ENCODE peak calls at places on chromosomes 12 and 14, in nine cellular contexts. K is NCI-H460, A is B cell, L is NAMALWA, Q is endothelial cell, W is neural progenitor cell, H is nephron progenitor cell, X is NCI-H345, T is uterus. V is an unnamed sample.

GRCh38 chr14:68651652-68652432 is 141.0 kb downstream of the ZFP36L1 start:
- DNase-seq in K (no peak), A (no peak), L (no peak), Q (no peak), W (no peak), H (no peak), X (no peak), T (peak; percentile 81), V (no peak)

GRCh38 chr12:124636138-124636968 is 68.9 kb upstream of the NCOR2 start:
- DNase-seq in K (peak; percentile 80), A (no peak), L (peak; percentile 20), Q (no peak), W (no peak), H (no peak), X (no peak), T (peak; percentile 83), V (peak; percentile 89)

GRCh38 chr12:120019197-120019596 is 30.2 kb downstream of the BICDL1 start:
- DNase-seq in K (no peak), A (no peak), L (no peak), Q (no peak), W (no peak), H (no peak), X (no peak), T (no peak), V (no peak)

GRCh38 chr14:95774265-95775160 is 60.6 kb upstream of the TCL1A start:
- DNase-seq in K (peak; percentile 42), A (peak; percentile 62), L (peak; percentile 85), Q (peak; percentile 69), W (peak; percentile 61), H (peak; percentile 72), X (peak; percentile 58), T (peak; percentile 23), V (peak; percentile 52)

GRCh38 chr14:91127411-91127810 is 13.5 kb downstream of the DGLUCY start:
- DNase-seq in K (no peak), A (no peak), L (no peak), Q (no peak), W (no peak), H (no peak), X (peak; percentile 41), T (no peak), V (no peak)

GRCh38 chr12:53051058-53051880 is 1.4 kb downstream of the TNS2 start:
- DNase-seq in K (no peak), A (peak; percentile 3), L (peak; percentile 59), Q (no peak), W (no peak), H (peak; percentile 44), X (no peak), T (peak; percentile 89), V (no peak)

GRCh38 chr12:96073346-96074336 is 38.3 kb upstream of the LTA4H start:
- DNase-seq in K (no peak), A (no peak), L (no peak), Q (no peak), W (peak; percentile 31), H (no peak), X (peak; percentile 4), T (no peak), V (no peak)

GRCh38 chr12:57135487-57135886 is 7.2 kb downstream of the LRP1 start:
- DNase-seq in K (no peak), A (peak; percentile 10), L (no peak), Q (no peak), W (peak; percentile 41), H (no peak), X (no peak), T (peak; percentile 59), V (no peak)

GRCh38 chr12:20274008-20274407 is 94.3 kb upstream of the PDE3A start:
- DNase-seq in K (no peak), A (no peak), L (no peak), Q (no peak), W (peak; percentile 3), H (no peak), X (no peak), T (no peak), V (no peak)

GRCh38 chr14:79855789-79856188 is 355.5 kb downstream of the DIO2 start:
- DNase-seq in K (no peak), A (no peak), L (no peak), Q (no peak), W (no peak), H (no peak), X (no peak), T (no peak), V (no peak)

GRCh38 chr12:128994869-128995268 is 141.6 kb downstream of the GLT1D1 start:
- DNase-seq in K (no peak), A (no peak), L (no peak), Q (no peak), W (no peak), H (no peak), X (peak; percentile 90), T (no peak), V (no peak)

GRCh38 chr12:53862831-53863230 is 75.8 kb upstream of the HOXC13 start:
- DNase-seq in K (no peak), A (no peak), L (no peak), Q (no peak), W (no peak), H (no peak), X (no peak), T (no peak), V (no peak)

GRCh38 chr14:101991336-101991735 is 27.0 kb downstream of the DYNC1H1 start:
- DNase-seq in K (no peak), A (no peak), L (no peak), Q (no peak), W (no peak), H (no peak), X (no peak), T (no peak), V (no peak)

GRCh38 chr14:100015251-100015655 is 50.0 kb upstream of the EVL start:
- DNase-seq in K (no peak), A (peak; percentile 25), L (peak; percentile 26), Q (no peak), W (no peak), H (no peak), X (no peak), T (no peak), V (no peak)

GRCh38 chr12:96397756-96398421 is 2.4 kb downstream of the CDK17 start:
- DNase-seq in K (no peak), A (no peak), L (no peak), Q (no peak), W (no peak), H (no peak), X (no peak), T (no peak), V (peak; percentile 7)